ENCODE peak calls at places on chromosomes 11 and 22, in five cellular contexts. S is stomach, D is body of pancreas, A is esophagus squamous epithelium, J is A549. K is an unnamed sample.
A peak's percentile ranks its signal among the peaks of the same experiment; 100 is the strongest.

GRCh38 chr11:132851247-132851646 is 681.1 kb downstream of the OPCML start:
- DNase-seq in S (no peak), D (no peak), A (no peak), J (no peak), K (no peak)

GRCh38 chr11:93537767-93538261 is 5.4 kb downstream of the SMCO4 start:
- DNase-seq in S (peak; percentile 34), D (peak; percentile 54), A (no peak), J (no peak), K (no peak)

GRCh38 chr11:9604134-9604533 is 30.7 kb downstream of the WEE1 start:
- DNase-seq in S (no peak), D (no peak), A (no peak), J (no peak), K (no peak)

GRCh38 chr22:31968022-31968421 is 23.7 kb downstream of the YWHAH start:
- DNase-seq in S (no peak), D (no peak), A (no peak), J (no peak), K (no peak)

GRCh38 chr11:31687256-31687655 is 123.9 kb downstream of the PAX6 start:
- DNase-seq in S (no peak), D (no peak), A (no peak), J (no peak), K (no peak)

GRCh38 chr11:122177238-122177637 is 61.2 kb upstream of the BLID start:
- DNase-seq in S (no peak), D (no peak), A (no peak), J (no peak), K (no peak)

GRCh38 chr11:80586464-80586863 is 1145.6 kb upstream of the TENM4 start:
- DNase-seq in S (no peak), D (no peak), A (no peak), J (no peak), K (no peak)

GRCh38 chr11:65817312-65817814 is 16.4 kb upstream of the SNX32 start:
- DNase-seq in S (no peak), D (no peak), A (no peak), J (no peak), K (no peak)

GRCh38 chr11:6022954-6023353 is 7.6 kb downstream of the OR56A1 start:
- DNase-seq in S (no peak), D (no peak), A (no peak), J (peak; percentile 57), K (no peak)

GRCh38 chr11:30546334-30546733 is 39.8 kb downstream of the MPPED2 start:
- DNase-seq in S (no peak), D (no peak), A (no peak), J (no peak), K (no peak)

GRCh38 chr11:68306636-68307035 is 5.8 kb upstream of the LRP5 start:
- DNase-seq in S (no peak), D (no peak), A (no peak), J (no peak), K (no peak)

GRCh38 chr11:40713083-40713482 is 746.4 kb downstream of the LRRC4C start:
- DNase-seq in S (no peak), D (no peak), A (no peak), J (no peak), K (no peak)

GRCh38 chr11:132349806-132350733 is 979.7 kb downstream of the NTM start:
- DNase-seq in S (no peak), D (no peak), A (no peak), J (no peak), K (no peak)

GRCh38 chr22:29871684-29872083 is 11.3 kb upstream of the MTMR3 start:
- DNase-seq in S (no peak), D (peak; percentile 20), A (no peak), J (no peak), K (no peak)

GRCh38 chr11:32659672-32660071 is 76.0 kb downstream of the EIF3M start:
- DNase-seq in S (no peak), D (no peak), A (no peak), J (no peak), K (no peak)

GRCh38 chr11:8223513-8223899 is 40.2 kb downstream of the LMO1 start:
- DNase-seq in S (no peak), D (no peak), A (no peak), J (no peak), K (no peak)

GRCh38 chr11:63518548-63518947 is 12.7 kb downstream of the LGALS12 start:
- DNase-seq in S (no peak), D (no peak), A (no peak), J (no peak), K (no peak)

GRCh38 chr11:27444801-27445215 is 27.8 kb downstream of the LGR4 start:
- DNase-seq in S (no peak), D (no peak), A (no peak), J (no peak), K (no peak)

GRCh38 chr11:110279881-110280280 is 16.5 kb downstream of the RDX start:
- DNase-seq in S (no peak), D (no peak), A (no peak), J (no peak), K (no peak)

GRCh38 chr22:49623176-49623575 is 204.5 kb downstream of the BRD1 start:
- DNase-seq in S (no peak), D (no peak), A (no peak), J (no peak), K (no peak)

GRCh38 chr11:94876645-94877445 is 96.5 kb downstream of the CWC15 start:
- DNase-seq in S (no peak), D (peak; percentile 39), A (no peak), J (peak; percentile 72), K (peak; percentile 95)

GRCh38 chr11:44978961-44979331 is 28.3 kb upstream of the TP53I11 start:
- DNase-seq in S (peak; percentile 89), D (peak; percentile 86), A (no peak), J (peak; percentile 91), K (no peak)

GRCh38 chr11:34405079-34405858 is 33.5 kb upstream of the CAT start:
- DNase-seq in S (no peak), D (no peak), A (no peak), J (peak; percentile 13), K (no peak)

GRCh38 chr11:13303668-13304649 is 26.4 kb downstream of the BMAL1 start:
- DNase-seq in S (no peak), D (no peak), A (no peak), J (no peak), K (no peak)

GRCh38 chr11:16395601-16396000 is 39.3 kb upstream of the SOX6 start:
- DNase-seq in S (no peak), D (no peak), A (no peak), J (no peak), K (no peak)

GRCh38 chr11:10858505-10859360 is 880 bp upstream of the ZBED5 start:
- DNase-seq in S (peak; percentile 65), D (peak; percentile 69), A (no peak), J (no peak), K (peak; percentile 84)

GRCh38 chr22:20654343-20655208 is 119.3 kb upstream of the SERPIND1 start:
- DNase-seq in S (no peak), D (no peak), A (no peak), J (no peak), K (no peak)

GRCh38 chr22:48576333-48577013 is 1251.2 kb downstream of the BRD1 start:
- DNase-seq in S (no peak), D (no peak), A (no peak), J (no peak), K (no peak)

GRCh38 chr22:36564422-36565151 is 35.6 kb upstream of the EIF3D start:
- DNase-seq in S (no peak), D (no peak), A (no peak), J (no peak), K (no peak)

GRCh38 chr11:24373516-24373915 is 123.3 kb upstream of the LUZP2 start:
- DNase-seq in S (no peak), D (no peak), A (no peak), J (no peak), K (no peak)

GRCh38 chr11:87290304-87290922 is 252.7 kb downstream of the TMEM135 start:
- DNase-seq in S (no peak), D (no peak), A (no peak), J (peak; percentile 59), K (no peak)

GRCh38 chr11:134120921-134121526 is 52.2 kb downstream of the JAM3 start:
- DNase-seq in S (no peak), D (no peak), A (no peak), J (no peak), K (peak; percentile 75)

GRCh38 chr11:134118016-134118415 is 49.1 kb downstream of the JAM3 start:
- DNase-seq in S (no peak), D (no peak), A (no peak), J (no peak), K (no peak)

GRCh38 chr11:134116210-134116609 is 47.3 kb downstream of the JAM3 start:
- DNase-seq in S (no peak), D (no peak), A (no peak), J (no peak), K (no peak)

GRCh38 chr11:134119094-134119493 is 50.2 kb downstream of the JAM3 start:
- DNase-seq in S (no peak), D (no peak), A (no peak), J (no peak), K (no peak)

DNA sequence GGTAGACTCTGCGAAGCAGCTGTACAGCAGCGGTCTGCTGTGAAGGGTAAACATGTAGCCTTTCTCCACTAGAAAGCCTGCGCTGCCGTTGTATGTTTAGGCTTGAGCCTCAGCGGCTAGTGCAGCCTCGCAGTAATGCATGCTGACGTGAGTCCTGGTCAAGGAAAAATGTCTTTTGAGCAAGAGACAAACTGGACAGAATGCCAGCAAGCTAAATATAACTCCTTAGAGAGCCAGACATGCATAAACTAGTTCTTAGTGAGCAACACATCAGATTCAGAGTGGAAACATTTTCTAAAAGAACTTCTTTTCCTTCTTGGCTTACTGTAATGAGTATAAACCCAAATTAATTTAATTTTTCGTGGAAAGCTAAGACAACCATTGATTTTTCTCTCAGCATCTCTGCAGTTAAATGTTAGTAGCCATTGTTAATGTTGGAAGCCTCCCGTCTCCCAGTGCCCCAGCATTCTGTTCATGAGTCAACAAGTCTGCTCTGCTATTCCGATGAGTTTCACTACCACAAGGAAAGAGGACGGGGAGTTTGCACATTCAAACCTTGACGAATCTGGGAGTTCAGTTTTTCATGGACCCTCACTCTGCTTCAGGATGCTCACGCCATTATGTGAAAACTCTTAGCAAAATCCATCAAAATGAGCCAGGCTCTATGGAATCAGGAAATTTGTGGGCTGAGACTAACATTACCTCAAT is 51.4 kb downstream of the JAM3 start:
- DNase-seq in S (peak; percentile 35), D (no peak), A (no peak), J (no peak), K (peak; percentile 91)
- H3K27ac ChIP-seq in S (peak overlapping the region; percentile 82), D (no peak overlapping the region), A (peak overlapping the region; percentile 82), J (no peak overlapping the region), K (peak overlapping the region; percentile 76)

GRCh38 chr11:62492586-62492985 is 54.0 kb downstream of the AHNAK start:
- DNase-seq in S (no peak), D (no peak), A (no peak), J (no peak), K (no peak)
- H3K4me3 ChIP-seq in S (no peak overlapping the region), D (no peak overlapping the region), A (no peak overlapping the region), J (no peak overlapping the region), K (no peak overlapping the region)

GRCh38 chr11:46616551-46617450 is at the start of gene HARBI1:
- DNase-seq in S (peak; percentile 93), D (peak; percentile 91), A (peak; percentile 59), J (peak; percentile 92), K (peak; percentile 91)
- TF ChIP-seq POLR2A in S (no peak), D (peak; percentile 85), A (no peak), J (peak; percentile 85), K (peak; percentile 13)

GRCh38 chr11:11981364-11981763 is 27.1 kb downstream of the DKK3 start:
- DNase-seq in S (peak; percentile 16), D (no peak), A (no peak), J (no peak), K (no peak)
- H3K27ac ChIP-seq in S (no peak overlapping the region), D (no peak overlapping the region), A (no peak overlapping the region), J (peak overlapping the region; percentile 93), K (no peak overlapping the region)

GRCh38 chr22:35403356-35403755 is 3.4 kb downstream of the MCM5 start:
- DNase-seq in S (no peak), D (no peak), A (no peak), J (no peak), K (no peak)
- H3K4me3 ChIP-seq in S (no peak overlapping the region), D (no peak overlapping the region), A (no peak overlapping the region), J (no peak overlapping the region), K (no peak overlapping the region)

K was measured in sigmoid colon.